ENCODE peak calls at places on chromosomes 11 and 22, in seven cellular contexts. K is heart left ventricle, A is dorsolateral prefrontal cortex, H is lung, O is PC-3, T is tibial nerve, C is colonic mucosa. V is an unnamed sample.

GRCh38 chr11:32658639-32659406 is 75.2 kb downstream of the EIF3M start:
- DNase-seq in K (no peak), A (no peak), H (no peak), O (peak), T (no peak), C (no peak), V (no peak)

GRCh38 chr11:125569913-125570621 is 790 bp downstream of the EI24 start:
- DNase-seq in K (no peak), A (no peak), H (no peak), O (peak), T (no peak), C (no peak), V (no peak)

GRCh38 chr22:25874327-25874726 is 132.3 kb downstream of the MYO18B start:
- DNase-seq in K (no peak), A (no peak), H (no peak), O (no peak), T (no peak), C (no peak), V (no peak)

GRCh38 chr22:50581950-50582561 is 593 bp downstream of the CHKB start:
- DNase-seq in K (no peak), A (no peak), H (no peak), O (no peak), T (no peak), C (no peak), V (no peak)

GRCh38 chr22:50199836-50200332 is 927 bp upstream of the SELENOO start:
- DNase-seq in K (no peak), A (no peak), H (no peak), O (no peak), T (no peak), C (no peak), V (no peak)

GRCh38 chr22:47476226-47476625 is 713.8 kb downstream of the TBC1D22A start:
- DNase-seq in K (no peak), A (no peak), H (no peak), O (no peak), T (no peak), C (no peak), V (peak)

GRCh38 chr11:12395333-12395732 is 18.0 kb downstream of the PARVA start:
- DNase-seq in K (no peak), A (no peak), H (no peak), O (no peak), T (no peak), C (no peak), V (no peak)

GRCh38 chr22:17265649-17266248 is 46.5 kb upstream of the ADA2 start:
- DNase-seq in K (no peak), A (no peak), H (no peak), O (no peak), T (no peak), C (peak), V (no peak)

GRCh38 chr11:65077466-65077865 is 6.4 kb downstream of the CDCA5 start:
- DNase-seq in K (no peak), A (no peak), H (no peak), O (peak), T (no peak), C (no peak), V (no peak)

DNA sequence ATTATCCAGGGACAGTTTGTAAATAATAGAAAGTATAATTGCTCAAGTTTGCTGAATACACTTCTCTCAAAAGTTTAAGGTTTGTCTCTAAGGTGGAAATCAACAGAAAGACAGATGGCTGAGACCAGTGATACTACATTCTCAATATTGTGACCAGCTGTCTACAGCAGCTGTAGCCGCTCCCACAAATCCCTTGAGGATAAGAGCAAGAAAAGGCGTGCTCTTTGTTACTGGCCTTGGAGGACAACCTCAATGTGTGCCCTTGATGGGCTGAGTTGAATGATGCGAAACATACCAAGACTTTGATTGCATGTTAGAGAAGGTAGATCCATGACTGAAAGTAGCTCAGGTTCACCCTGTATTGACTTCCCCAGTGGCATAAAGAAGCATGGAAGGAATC is 6.1 kb downstream of the OR6M1 start:
- DNase-seq in K (no peak), A (no peak), H (no peak), O (no peak), T (no peak), C (no peak), V (no peak)
- H3K4me3 ChIP-seq in K (no peak), A (no peak), H (no peak), O (no peak), T (no peak), C (no peak), V (no peak)

GRCh38 chr11:116986521-116987105 is 111.6 kb downstream of the SIK3 start:
- DNase-seq in K (no peak), A (no peak), H (peak), O (peak), T (no peak), C (no peak), V (no peak)
- H3K27ac ChIP-seq in K (no peak), A (peak), H (no peak), O (peak), T (peak), C (peak), V (peak)

DNA sequence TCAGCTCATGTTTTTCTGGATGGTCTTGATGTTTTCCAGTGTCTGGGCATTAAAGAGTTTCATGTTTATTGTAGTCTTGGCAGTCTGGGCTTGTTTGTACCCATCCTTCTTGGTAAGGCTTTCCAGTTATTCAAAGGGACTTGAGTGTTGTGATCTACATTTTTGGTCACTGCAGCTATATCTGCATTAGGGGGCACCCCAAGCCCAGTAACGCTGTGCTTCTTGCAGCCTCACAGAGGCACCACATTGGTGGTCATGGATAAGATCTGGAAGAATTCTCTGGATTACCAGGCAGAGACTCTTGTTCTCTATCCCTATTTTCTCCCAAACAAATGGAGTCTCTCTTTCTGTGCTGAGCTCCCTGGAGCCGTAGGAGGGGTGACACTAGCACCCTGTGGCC is 451.5 kb upstream of the FAT3 start:
- DNase-seq in K (no peak), A (no peak), H (no peak), O (peak), T (no peak), C (no peak), V (no peak)
- TF ChIP-seq CTCF in K (no peak), A (no peak), H (no peak), O (peak), T (no peak), C (no peak), V (no peak)

DNA sequence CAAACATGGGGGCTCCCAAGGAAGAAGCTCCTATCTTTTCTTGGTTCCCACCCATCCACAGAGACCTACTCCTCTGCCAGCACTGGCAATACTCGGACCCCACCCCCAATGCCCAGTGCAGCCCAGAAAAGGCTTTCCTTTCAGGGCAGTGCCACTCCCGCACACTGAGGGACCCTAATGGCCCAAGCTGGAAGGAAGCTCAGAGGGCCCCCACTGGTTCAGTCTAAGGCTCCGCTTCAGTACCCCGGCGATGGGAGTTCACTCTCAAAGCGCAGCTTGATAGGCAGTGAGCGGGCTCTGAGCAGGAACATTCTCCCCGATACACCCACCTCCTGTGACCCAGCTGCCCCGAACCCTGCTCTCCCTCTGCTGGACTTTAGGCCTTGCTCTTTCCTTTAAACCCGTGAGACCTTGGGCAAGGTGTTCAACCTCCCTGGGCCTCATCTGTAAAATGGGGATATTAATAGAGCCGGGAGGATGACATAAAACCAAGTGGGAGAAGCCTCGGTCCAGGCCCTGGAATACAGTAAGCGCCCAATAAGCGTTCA is 48.4 kb downstream of the CHRDL2 start:
- DNase-seq in K (no peak), A (no peak), H (no peak), O (no peak), T (no peak), C (no peak), V (no peak)
- H3K4me3 ChIP-seq in K (peak), A (peak), H (no peak), O (peak), T (peak), C (peak), V (peak)

DNA sequence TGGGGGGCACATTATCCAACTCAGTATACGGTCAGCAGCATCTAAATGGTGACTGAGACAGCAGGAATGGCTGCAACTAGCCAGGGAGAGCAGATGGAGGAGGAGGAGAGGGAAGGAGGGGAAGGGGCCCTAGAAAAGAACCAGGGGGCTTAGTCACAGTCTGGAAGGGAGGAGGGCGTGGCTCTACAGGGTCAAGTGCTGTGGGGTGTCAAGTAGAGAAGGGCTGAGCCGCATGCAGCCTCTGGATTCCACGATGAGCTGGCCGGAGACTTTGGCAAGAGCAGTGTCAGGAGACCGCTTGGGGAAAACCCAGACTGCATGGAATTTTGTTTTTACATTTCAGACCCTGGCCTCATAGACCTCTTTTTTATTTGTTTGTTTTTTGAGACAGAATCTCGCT is 25.8 kb upstream of the PPFIA1 start:
- DNase-seq in K (no peak), A (no peak), H (no peak), O (peak), T (no peak), C (no peak), V (no peak)
- H3K27ac ChIP-seq in K (no peak), A (no peak), H (no peak), O (peak), T (no peak), C (no peak), V (no peak)

GRCh38 chr11:129694538-129694937 is 121.1 kb upstream of the TMEM45B start:
- DNase-seq in K (no peak), A (no peak), H (no peak), O (peak), T (no peak), C (peak), V (no peak)
- TF ChIP-seq CTCF in K (no peak), A (no peak), H (no peak), O (peak), T (no peak), C (no peak), V (no peak)

V was measured in esophagus muscularis mucosa.